ENCODE peak calls at places on chromosomes 16 and 17, in five cellular contexts. I is H9, D is H1, C is IMR-90, M is mesenchymal stem cell. E is an unnamed sample.

GRCh38 chr16:87849419-87850008 is 19.8 kb downstream of the SLC7A5 start:
- DNase-seq in M (no peak), I (no peak), D (no peak), C (no peak), E (no peak)

GRCh38 chr17:79775635-79776034 is 2.3 kb upstream of the CBX2 start:
- DNase-seq in C (no peak), I (no peak), M (no peak), D (no peak), E (no peak)

GRCh38 chr16:49560018-49560830 is 186.6 kb downstream of the C16orf78 start:
- DNase-seq in C (no peak), I (no peak), M (no peak), D (no peak), E (no peak)

GRCh38 chr17:57522436-57523005 is 222.6 kb downstream of the CCDC182 start:
- DNase-seq in C (no peak), I (no peak), D (no peak), M (no peak), E (no peak)

GRCh38 chr16:7381671-7382070 is 49.0 kb downstream of the RBFOX1 start:
- DNase-seq in M (no peak), I (no peak), D (no peak), C (no peak), E (no peak)

GRCh38 chr17:18877104-18877503 is 19.2 kb downstream of the PRPSAP2 start:
- DNase-seq in I (no peak), D (no peak), C (peak; percentile 50), M (no peak), E (no peak)

GRCh38 chr17:47818002-47818695 is 3.4 kb downstream of the OSBPL7 start:
- DNase-seq in M (no peak), D (no peak), I (no peak), C (no peak), E (no peak)

GRCh38 chr17:35545150-35545549 is 7.7 kb upstream of the SLFN12L start:
- DNase-seq in I (no peak), C (no peak), M (no peak), D (no peak), E (no peak)

GRCh38 chr17:7839890-7840260 is 5.9 kb downstream of the KDM6B start:
- DNase-seq in I (no peak), D (no peak), C (peak; percentile 55), M (peak; percentile 63), E (no peak)

GRCh38 chr17:75832652-75833400 is 11.4 kb downstream of the UNC13D start:
- DNase-seq in D (peak; percentile 81), M (no peak), I (peak; percentile 95), C (no peak), E (no peak)

GRCh38 chr17:42387221-42387657 is 1.0 kb downstream of the STAT3 start:
- DNase-seq in M (peak; percentile 80), I (no peak), C (peak; percentile 74), D (no peak), E (no peak)
- H2BK15ac ChIP-seq in M (no peak overlapping the region), I (no peak overlapping the region), C (no peak overlapping the region), D (no peak overlapping the region), E (no peak overlapping the region)

DNA sequence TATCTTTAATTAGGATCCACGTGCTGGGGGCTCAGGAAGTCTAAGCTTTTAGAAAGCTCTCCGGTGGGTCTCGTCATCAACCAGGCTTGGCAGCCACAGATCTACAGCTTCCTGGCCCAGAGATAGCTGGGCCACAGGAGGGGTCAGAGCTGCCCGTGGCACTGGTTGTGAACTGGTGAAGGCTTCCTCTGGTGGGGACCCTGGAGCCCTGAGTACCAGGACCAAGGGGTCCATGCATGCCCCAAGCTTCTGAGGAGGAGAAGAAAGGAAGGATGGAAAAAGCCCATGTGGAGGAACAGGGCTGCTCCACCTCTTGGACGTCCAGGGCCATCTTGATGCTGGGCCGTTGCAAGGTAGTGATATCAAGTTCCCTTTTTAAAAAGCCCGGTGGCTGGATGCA is 13.3 kb downstream of the RMI2 start:
- DNase-seq in M (no peak), C (no peak), I (no peak), D (no peak), E (no peak)
- H4K91ac ChIP-seq in M (peak overlapping the region; percentile 52), C (peak overlapping the region; percentile 80), I (no peak overlapping the region), D (no peak overlapping the region), E (no peak overlapping the region)

GRCh38 chr16:89482087-89482823 is 8.1 kb downstream of the ANKRD11 start:
- DNase-seq in M (no peak), I (no peak), C (no peak), D (no peak), E (no peak)
- H3K27ac ChIP-seq in M (no peak overlapping the region), I (no peak overlapping the region), C (no peak overlapping the region), D (no peak overlapping the region), E (no peak overlapping the region)

GRCh38 chr17:12048843-12049473 is 28.3 kb downstream of the MAP2K4 start:
- DNase-seq in D (no peak), I (no peak), M (no peak), C (no peak), E (no peak)
- H2BK15ac ChIP-seq in D (no peak overlapping the region), I (no peak overlapping the region), M (no peak overlapping the region), C (no peak overlapping the region), E (no peak overlapping the region)

GRCh38 chr17:50097455-50097854 is 2.3 kb downstream of the PDK2 start:
- DNase-seq in D (no peak), C (no peak), I (no peak), M (no peak), E (no peak)

GRCh38 chr17:50095626-50096037 is 481 bp downstream of the PDK2 start:
- DNase-seq in D (peak; percentile 63), M (no peak), C (no peak), I (no peak), E (no peak)

GRCh38 chr17:50094753-50095616 is at the start of gene PDK2:
- DNase-seq in D (peak; percentile 95), C (peak; percentile 92), I (peak; percentile 99), M (peak; percentile 96), E (peak; percentile 95)

GRCh38 chr17:50096758-50097157 is 1.6 kb downstream of the PDK2 start:
- DNase-seq in C (no peak), M (no peak), I (no peak), D (no peak), E (no peak)

GRCh38 chr17:50096092-50096491 is 941 bp downstream of the PDK2 start:
- DNase-seq in D (no peak), C (no peak), M (no peak), I (no peak), E (no peak)
- H4K91ac ChIP-seq in D (no peak overlapping the region), C (no peak overlapping the region), M (peak overlapping the region; percentile 0), I (no peak overlapping the region), E (no peak overlapping the region)

E was measured in neuronal stem cell.